ENCODE peak calls at places on chromosome 7, in seven cellular contexts. H is cardiac muscle cell, Z is fibroblast of mammary gland, Q is coronary artery, C is fibroblast of pulmonary artery, L is neuronal stem cell, F is SJSA1. Y is an unnamed sample.

GRCh38 chr7:136870799-136871487 is 2.5 kb downstream of the CHRM2 start:
- DNase-seq in H (peak), Z (no peak), Q (no peak), C (no peak), L (peak), F (no peak), Y (no peak)

GRCh38 chr7:99876491-99876890 is 342 bp downstream of the OR2AE1 start:
- DNase-seq in H (no peak), Z (no peak), Q (no peak), C (no peak), L (no peak), F (no peak), Y (no peak)

GRCh38 chr7:50869108-50869716 is 86.5 kb upstream of the GRB10 start:
- DNase-seq in H (peak), Z (peak), Q (no peak), C (peak), L (no peak), F (peak), Y (peak)

GRCh38 chr7:10789170-10789569 is 184.5 kb upstream of the PHF14 start:
- DNase-seq in H (no peak), Z (no peak), Q (no peak), C (no peak), L (no peak), F (no peak), Y (no peak)

GRCh38 chr7:50788393-50788792 is 5.7 kb upstream of the GRB10 start:
- DNase-seq in H (no peak), Z (no peak), Q (no peak), C (no peak), L (no peak), F (no peak), Y (no peak)

GRCh38 chr7:41224063-41224763 is 478.7 kb downstream of the INHBA start:
- DNase-seq in H (peak), Z (peak), Q (no peak), C (peak), L (no peak), F (peak), Y (peak)

GRCh38 chr7:95509199-95509598 is 23.5 kb downstream of the ASB4 start:
- DNase-seq in H (peak), Z (peak), Q (no peak), C (peak), L (peak), F (no peak), Y (no peak)

GRCh38 chr7:104160375-104160774 is 47.4 kb downstream of the ORC5 start:
- DNase-seq in H (peak), Z (peak), Q (no peak), C (peak), L (no peak), F (no peak), Y (peak)

GRCh38 chr7:139035588-139036353 is at the start of gene ZC3HAV1L:
- DNase-seq in H (peak), Z (peak), Q (peak), C (peak), L (peak), F (peak), Y (peak)

GRCh38 chr7:126778101-126778500 is 474.6 kb downstream of the GRM8 start:
- DNase-seq in H (no peak), Z (no peak), Q (no peak), C (no peak), L (no peak), F (no peak), Y (no peak)

GRCh38 chr7:64610997-64611396 is 48.1 kb upstream of the ZNF680 start:
- DNase-seq in H (no peak), Z (no peak), Q (peak), C (no peak), L (no peak), F (no peak), Y (no peak)

GRCh38 chr7:105589221-105590077 is 8.2 kb upstream of the EFCAB10 start:
- DNase-seq in H (peak), Z (peak), Q (peak), C (peak), L (peak), F (peak), Y (peak)

GRCh38 chr7:2856388-2857169 is 12.5 kb upstream of the GNA12 start:
- DNase-seq in H (no peak), Z (no peak), Q (no peak), C (peak), L (no peak), F (no peak), Y (no peak)

GRCh38 chr7:35007768-35008167 is 29.5 kb downstream of the DPY19L1 start:
- DNase-seq in H (no peak), Z (no peak), Q (no peak), C (no peak), L (no peak), F (no peak), Y (peak)

GRCh38 chr7:35003679-35004278 is 33.5 kb downstream of the DPY19L1 start:
- DNase-seq in H (peak), Z (peak), Q (no peak), C (peak), L (no peak), F (peak), Y (peak)

DNA sequence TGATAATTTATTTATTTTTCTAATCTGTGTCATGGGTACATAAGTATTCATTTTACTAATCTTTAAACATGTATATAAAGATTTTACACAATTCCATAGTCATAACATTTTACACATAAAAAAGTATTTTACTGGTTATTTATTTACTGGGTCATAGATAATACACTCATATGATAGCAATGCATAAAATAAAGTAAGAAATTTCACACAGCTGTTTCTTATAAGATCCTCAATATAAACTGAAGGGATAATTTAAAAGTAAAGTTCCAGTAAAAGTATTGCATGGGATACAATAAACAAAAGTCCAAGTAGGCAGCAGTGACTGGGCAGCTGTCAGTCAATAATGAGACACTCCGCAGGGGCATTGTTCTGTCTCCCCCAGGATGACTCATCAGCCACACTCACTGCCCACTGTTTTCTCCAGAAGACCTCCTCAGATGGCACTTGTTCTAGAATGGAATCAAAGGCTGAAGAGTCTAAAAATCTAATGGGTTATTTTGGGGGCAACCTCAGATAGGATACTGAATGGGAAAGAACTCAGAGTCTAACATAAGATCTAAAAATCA is 32.7 kb downstream of the DPY19L1 start:
- DNase-seq in H (no peak), Z (peak), Q (no peak), C (no peak), L (no peak), F (peak), Y (no peak)
- H3K4me3 ChIP-seq in H (no peak), Z (no peak), Q (no peak), C (no peak), L (no peak), F (no peak), Y (no peak)

GRCh38 chr7:157854066-157854891 is 517.5 kb downstream of the DNAJB6 start:
- DNase-seq in H (no peak), Z (peak), Q (no peak), C (no peak), L (no peak), F (no peak), Y (no peak)

GRCh38 chr7:157855452-157856213 is 518.8 kb downstream of the DNAJB6 start:
- DNase-seq in H (no peak), Z (no peak), Q (no peak), C (no peak), L (no peak), F (no peak), Y (no peak)

GRCh38 chr7:157853076-157853788 is 516.4 kb downstream of the DNAJB6 start:
- DNase-seq in H (no peak), Z (no peak), Q (no peak), C (no peak), L (no peak), F (no peak), Y (no peak)

GRCh38 chr7:157853789-157854065 is 516.9 kb downstream of the DNAJB6 start:
- DNase-seq in H (no peak), Z (no peak), Q (no peak), C (no peak), L (no peak), F (no peak), Y (no peak)

GRCh38 chr7:157855016-157855415 is 518.2 kb downstream of the DNAJB6 start:
- DNase-seq in H (no peak), Z (no peak), Q (no peak), C (no peak), L (no peak), F (no peak), Y (no peak)
- H3K4me3 ChIP-seq in H (no peak), Z (no peak), Q (no peak), C (no peak), L (no peak), F (no peak), Y (no peak)

DNA sequence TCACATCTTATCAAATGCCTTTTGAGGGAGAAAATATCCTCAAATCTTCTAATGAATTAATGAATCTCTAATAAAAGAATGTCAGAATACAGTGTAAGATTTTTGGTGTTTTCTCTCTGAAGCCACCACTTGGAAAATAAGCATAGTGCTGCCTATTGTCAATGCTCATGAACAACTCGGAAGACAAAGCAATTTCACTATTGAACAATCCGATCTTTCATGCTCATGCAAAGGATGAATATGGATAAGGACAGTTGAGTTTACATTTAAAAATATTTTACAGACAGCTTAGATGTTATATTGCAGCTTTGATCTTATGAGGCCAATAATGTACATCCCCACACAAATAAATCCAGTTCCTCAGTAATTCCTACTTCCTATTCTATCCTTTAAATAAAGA is 40.6 kb downstream of the MAGI2 start:
- DNase-seq in H (no peak), Z (no peak), Q (no peak), C (no peak), L (no peak), F (no peak), Y (no peak)
- H3K4me3 ChIP-seq in H (no peak), Z (no peak), Q (no peak), C (no peak), L (no peak), F (no peak), Y (no peak)

DNA sequence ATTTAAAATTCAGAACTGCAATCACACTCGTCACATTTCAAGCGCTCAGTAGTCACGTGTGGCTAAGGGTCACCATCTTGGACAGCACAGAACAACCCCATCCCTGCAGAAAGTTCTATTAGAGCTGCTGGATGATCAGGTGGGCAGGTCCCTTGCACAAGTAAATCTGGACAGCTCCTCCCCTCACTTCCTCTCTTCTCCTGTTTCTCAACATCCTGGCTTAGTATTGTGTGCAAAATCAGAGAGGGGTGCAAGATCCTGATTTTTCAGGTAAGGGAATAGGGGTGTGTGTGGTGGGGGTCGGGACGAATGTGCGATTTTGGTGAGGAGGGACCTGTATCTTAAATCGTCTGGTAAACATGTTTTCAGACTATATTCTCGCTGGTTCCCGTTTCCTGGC is at the start of gene GIMAP4:
- DNase-seq in H (no peak), Z (no peak), Q (no peak), C (no peak), L (no peak), F (no peak), Y (no peak)
- H3K4me3 ChIP-seq in H (no peak), Z (no peak), Q (peak), C (no peak), L (no peak), F (no peak), Y (no peak)

GRCh38 chr7:30088362-30088761 is 46.4 kb upstream of the MTURN start:
- DNase-seq in H (no peak), Z (no peak), Q (no peak), C (no peak), L (no peak), F (no peak), Y (no peak)

GRCh38 chr7:30093351-30094019 is 41.3 kb upstream of the MTURN start:
- DNase-seq in H (peak), Z (peak), Q (no peak), C (peak), L (no peak), F (no peak), Y (peak)

GRCh38 chr7:30090111-30090510 is 44.7 kb upstream of the MTURN start:
- DNase-seq in H (peak), Z (peak), Q (no peak), C (peak), L (no peak), F (no peak), Y (no peak)

GRCh38 chr7:30087371-30087770 is 47.4 kb upstream of the MTURN start:
- DNase-seq in H (no peak), Z (no peak), Q (no peak), C (no peak), L (no peak), F (no peak), Y (no peak)

DNA sequence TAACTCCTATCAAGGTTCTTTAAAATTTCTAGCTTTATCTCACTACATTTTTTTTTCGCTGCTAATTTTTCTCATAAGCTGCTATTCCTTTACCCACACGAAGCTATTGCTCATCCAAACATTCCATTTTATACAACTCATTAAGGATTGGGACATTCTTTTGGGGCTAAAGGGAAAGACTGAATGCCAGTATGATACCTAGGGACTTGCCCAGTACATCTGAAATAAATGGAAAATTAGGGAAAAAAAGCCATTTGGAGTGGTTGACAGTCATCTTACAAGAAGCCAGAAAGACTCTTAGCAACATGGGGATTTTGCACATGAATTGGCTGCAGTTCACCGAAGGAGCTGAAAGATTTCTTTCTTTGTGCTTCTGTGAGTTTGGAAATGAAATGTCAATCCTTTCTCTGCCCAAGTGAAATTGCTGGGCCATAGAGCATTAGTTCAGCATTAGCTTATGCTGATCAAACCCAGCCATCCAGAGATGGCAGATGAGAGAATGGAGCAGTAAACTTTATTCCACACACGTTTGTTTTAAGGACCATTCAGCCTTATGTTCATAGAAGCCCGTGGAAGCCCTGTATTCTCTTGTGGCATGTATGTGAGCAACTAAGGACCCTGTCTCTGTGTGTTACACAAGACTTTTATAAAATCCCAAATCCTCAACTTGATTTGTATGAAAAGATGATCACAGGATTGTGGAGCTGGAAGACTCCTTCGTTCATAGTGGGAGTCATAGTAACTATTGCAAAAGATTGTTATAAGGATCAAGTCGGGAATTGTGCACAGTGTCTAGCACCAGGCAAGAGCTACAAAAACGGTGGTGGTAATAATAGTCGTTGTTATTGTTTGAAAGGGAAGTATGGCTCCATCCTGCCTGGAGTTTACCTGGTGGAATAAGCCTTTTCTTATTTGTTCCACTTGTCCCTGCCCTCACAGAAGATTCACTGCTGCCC is 43.1 kb upstream of the MTURN start:
- DNase-seq in H (peak), Z (peak), Q (no peak), C (peak), L (no peak), F (peak), Y (peak)
- H3K4me3 ChIP-seq in H (no peak), Z (no peak), Q (no peak), C (no peak), L (no peak), F (no peak), Y (no peak)

DNA sequence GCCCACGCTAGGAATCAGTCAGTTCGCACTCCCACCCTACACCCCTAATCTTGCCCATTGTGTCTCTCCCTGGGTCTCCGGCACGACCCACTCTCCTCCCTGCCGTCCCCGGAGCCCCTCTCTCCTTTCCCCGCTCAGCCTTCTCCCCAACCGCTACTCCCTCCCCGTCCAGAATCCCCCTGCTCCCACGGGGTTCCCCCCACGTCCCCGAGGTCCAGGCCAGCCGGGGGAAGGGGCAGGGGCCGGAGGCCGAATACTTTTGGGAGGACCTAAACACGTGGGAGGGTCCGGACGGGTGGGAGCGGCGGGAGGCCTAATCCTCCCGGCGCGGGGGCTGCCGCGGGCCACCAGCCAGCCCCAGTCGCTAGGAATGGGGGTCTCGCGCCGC is 560 bp downstream of the RARRES2 start:
- DNase-seq in H (no peak), Z (no peak), Q (no peak), C (no peak), L (no peak), F (no peak), Y (no peak)
- H3K4me3 ChIP-seq in H (peak), Z (no peak), Q (peak), C (peak), L (peak), F (no peak), Y (peak)

GRCh38 chr7:4714767-4715384 is 32.8 kb downstream of the FOXK1 start:
- DNase-seq in H (no peak), Z (peak), Q (no peak), C (no peak), L (no peak), F (no peak), Y (no peak)

GRCh38 chr7:4713183-4713784 is 31.2 kb downstream of the FOXK1 start:
- DNase-seq in H (peak), Z (peak), Q (no peak), C (peak), L (no peak), F (peak), Y (no peak)

GRCh38 chr7:4714161-4714700 is 32.1 kb downstream of the FOXK1 start:
- DNase-seq in H (no peak), Z (no peak), Q (no peak), C (no peak), L (no peak), F (no peak), Y (no peak)

GRCh38 chr7:4716946-4717694 is 35.0 kb downstream of the FOXK1 start:
- DNase-seq in H (no peak), Z (no peak), Q (no peak), C (no peak), L (no peak), F (no peak), Y (no peak)

DNA sequence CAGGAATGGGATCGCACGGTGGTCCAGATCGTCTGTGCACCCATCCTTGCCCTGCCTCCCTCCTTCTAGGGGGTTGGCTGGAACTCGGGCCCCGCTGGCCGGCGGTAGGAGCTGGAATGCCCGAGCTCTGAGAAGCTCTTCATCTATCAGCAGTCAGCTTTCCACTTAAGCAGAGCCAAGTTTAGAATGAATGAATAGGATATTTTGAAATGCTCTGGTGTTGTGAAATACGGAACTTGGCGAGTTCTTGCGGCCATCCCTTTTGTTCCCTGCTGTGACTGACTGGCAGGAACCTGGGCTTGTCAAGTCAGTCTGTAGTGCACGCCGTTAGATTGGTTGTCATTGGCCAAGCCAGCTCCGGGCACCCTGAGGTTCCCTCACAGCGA is 33.3 kb downstream of the FOXK1 start:
- DNase-seq in H (peak), Z (peak), Q (no peak), C (peak), L (no peak), F (no peak), Y (peak)
- H3K4me3 ChIP-seq in H (no peak), Z (peak), Q (peak), C (peak), L (no peak), F (no peak), Y (peak)

Y was measured in fibroblast of the aortic adventitia.